ENCODE peak calls at places on chromosomes 6 and 20, in five cellular contexts. M, I, P, X and H are unnamed samples.

GRCh38 chr20:64116541-64117423 is 9.4 kb upstream of the NPBWR2 start:
- DNase-seq in M (no peak), I (no peak), P (no peak), X (no peak), H (peak; percentile 36)

GRCh38 chr20:31829731-31830130 is 10.6 kb downstream of the MYLK2 start:
- DNase-seq in M (no peak), I (no peak), P (no peak), X (no peak), H (peak; percentile 19)

GRCh38 chr20:40962733-40963504 is 65.7 kb upstream of the TOP1 start:
- DNase-seq in M (peak; percentile 59), I (peak; percentile 61), P (peak; percentile 36), X (peak; percentile 20), H (peak; percentile 61)

GRCh38 chr20:25022680-25023079 is 30.1 kb upstream of the APMAP start:
- DNase-seq in M (no peak), I (no peak), P (no peak), X (no peak), H (no peak)

GRCh38 chr6:35736293-35736894 is 438 bp upstream of the ARMC12 start:
- DNase-seq in M (peak; percentile 67), I (peak; percentile 78), P (peak; percentile 44), X (peak; percentile 43), H (peak; percentile 84)

GRCh38 chr6:108904731-108905130 is 56.5 kb downstream of the ARMC2 start:
- DNase-seq in M (no peak), I (no peak), P (no peak), X (no peak), H (no peak)

GRCh38 chr20:11195899-11196558 is 522.2 kb upstream of the JAG1 start:
- DNase-seq in M (no peak), I (no peak), P (peak; percentile 64), X (no peak), H (no peak)

GRCh38 chr20:1901704-1902103 is 6.5 kb downstream of the SIRPA start:
- DNase-seq in M (no peak), I (no peak), P (no peak), X (no peak), H (no peak)

GRCh38 chr6:142537612-142538478 is 236.0 kb downstream of the ADGRG6 start:
- DNase-seq in M (peak; percentile 29), I (peak; percentile 3), P (peak; percentile 38), X (no peak), H (no peak)

GRCh38 chr6:57305112-57305511 is 12.3 kb upstream of the PRIM2 start:
- DNase-seq in M (no peak), I (no peak), P (peak; percentile 85), X (no peak), H (no peak)

GRCh38 chr6:43851204-43851855 is 81.3 kb downstream of the VEGFA start:
- DNase-seq in M (peak; percentile 55), I (no peak), P (peak; percentile 95), X (no peak), H (no peak)

GRCh38 chr6:101391772-101392560 is 1.5 kb upstream of the GRIK2 start:
- DNase-seq in M (no peak), I (no peak), P (no peak), X (no peak), H (no peak)

GRCh38 chr6:42342011-42342553 is 109.6 kb downstream of the TRERF1 start:
- DNase-seq in M (no peak), I (no peak), P (no peak), X (no peak), H (no peak)

GRCh38 chr6:40334496-40334895 is 252.7 kb downstream of the LRFN2 start:
- DNase-seq in M (no peak), I (no peak), P (no peak), X (no peak), H (no peak)

GRCh38 chr6:13709698-13710551 is 1.7 kb downstream of the RANBP9 start:
- DNase-seq in M (peak; percentile 62), I (no peak), P (peak; percentile 46), X (no peak), H (no peak)

GRCh38 chr6:170257376-170257775 is 33.5 kb downstream of the DLL1 start:
- DNase-seq in M (no peak), I (no peak), P (no peak), X (no peak), H (no peak)

GRCh38 chr6:166678426-166678825 is 51.4 kb upstream of the RPS6KA2 start:
- DNase-seq in M (peak; percentile 31), I (no peak), P (peak; percentile 59), X (no peak), H (no peak)

GRCh38 chr20:2942439-2942838 is 69.2 kb downstream of the PTPRA start:
- DNase-seq in M (peak; percentile 70), I (no peak), P (peak; percentile 22), X (peak; percentile 56), H (no peak)

GRCh38 chr20:8153281-8153908 is 21.3 kb downstream of the PLCB1 start:
- DNase-seq in M (peak; percentile 48), I (no peak), P (no peak), X (no peak), H (no peak)

GRCh38 chr20:61912665-61913422 is 152.8 kb downstream of the TAF4 start:
- DNase-seq in M (no peak), I (no peak), P (no peak), X (no peak), H (no peak)

GRCh38 chr6:136795996-136796395 is 3.7 kb upstream of the MAP3K5 start:
- DNase-seq in M (no peak), I (no peak), P (peak; percentile 88), X (no peak), H (no peak)

GRCh38 chr20:10253750-10254149 is 35.1 kb downstream of the SNAP25 start:
- DNase-seq in M (no peak), I (no peak), P (no peak), X (no peak), H (no peak)

GRCh38 chr6:235763-236360 is 56.4 kb upstream of the DUSP22 start:
- DNase-seq in M (peak; percentile 78), I (peak; percentile 43), P (peak; percentile 5), X (peak; percentile 28), H (no peak)

GRCh38 chr20:49567421-49568256 is at the start of gene PTGIS:
- DNase-seq in M (no peak), I (no peak), P (no peak), X (no peak), H (no peak)

GRCh38 chr6:45423111-45423900 is 45.6 kb upstream of the SUPT3H start:
- DNase-seq in M (no peak), I (peak; percentile 42), P (no peak), X (no peak), H (peak; percentile 45)

GRCh38 chr6:12608874-12609273 is 107.7 kb upstream of the PHACTR1 start:
- DNase-seq in M (no peak), I (no peak), P (no peak), X (no peak), H (no peak)

GRCh38 chr6:35343092-35343834 is 905 bp downstream of the PPARD start:
- DNase-seq in M (peak; percentile 38), I (no peak), P (peak; percentile 51), X (no peak), H (peak; percentile 82)

GRCh38 chr6:132382630-132383175 is 18.6 kb downstream of the MOXD1 start:
- DNase-seq in M (no peak), I (no peak), P (no peak), X (no peak), H (no peak)

GRCh38 chr6:34953084-34954025 is 64.3 kb downstream of the ANKS1A start:
- DNase-seq in M (peak; percentile 68), I (no peak), P (peak; percentile 70), X (peak; percentile 62), H (no peak)

GRCh38 chr6:44232676-44233559 is 9.5 kb downstream of the SLC29A1 start:
- DNase-seq in M (no peak), I (no peak), P (no peak), X (no peak), H (no peak)

GRCh38 chr6:157650801-157651200 is 172.2 kb upstream of the SNX9 start:
- DNase-seq in M (no peak), I (no peak), P (no peak), X (no peak), H (no peak)

GRCh38 chr20:2800590-2801458 is at the start of gene CPXM1:
- DNase-seq in M (no peak), I (no peak), P (no peak), X (no peak), H (no peak)